ENCODE peak calls at places on chromosomes 12 and 14, in nine cellular contexts. I, H, O, K, G, N, D, J and Y are unnamed samples.

GRCh38 chr12:107478881-107479280 is 206.7 kb upstream of the PWP1 start:
- DNase-seq in I (peak; percentile 63), H (no peak), O (no peak), K (no peak), G (no peak), N (no peak), D (no peak), J (no peak), Y (no peak)

GRCh38 chr12:67928621-67929369 is 60.5 kb upstream of the IFNG-AS1 start:
- DNase-seq in I (no peak), H (no peak), O (no peak), K (no peak), G (peak; percentile 5), N (no peak), D (no peak), J (no peak), Y (peak; percentile 8)

GRCh38 chr14:54489731-54490447 is 1.1 kb upstream of the GMFB start:
- DNase-seq in I (no peak), H (no peak), O (no peak), K (no peak), G (peak; percentile 44), N (no peak), D (no peak), J (no peak), Y (peak; percentile 18)

GRCh38 chr12:120844768-120845449 is 59.2 kb downstream of the SPPL3 start:
- DNase-seq in I (no peak), H (no peak), O (no peak), K (no peak), G (no peak), N (no peak), D (no peak), J (no peak), Y (no peak)

GRCh38 chr14:94689985-94690400 is 77.8 kb downstream of the SERPINA3 start:
- DNase-seq in I (no peak), H (no peak), O (no peak), K (no peak), G (no peak), N (no peak), D (no peak), J (no peak), Y (no peak)

GRCh38 chr12:65656156-65656885 is 168.0 kb upstream of the HMGA2 start:
- DNase-seq in I (no peak), H (no peak), O (no peak), K (no peak), G (no peak), N (no peak), D (no peak), J (no peak), Y (peak; percentile 37)

GRCh38 chr14:70934502-70935134 is 27.4 kb downstream of the PCNX1 start:
- DNase-seq in I (no peak), H (no peak), O (peak; percentile 13), K (no peak), G (no peak), N (no peak), D (peak; percentile 38), J (no peak), Y (peak; percentile 72)

GRCh38 chr14:95460647-95461478 is 55.6 kb downstream of the SYNE3 start:
- DNase-seq in I (no peak), H (peak; percentile 37), O (no peak), K (no peak), G (peak; percentile 45), N (peak; percentile 24), D (peak; percentile 50), J (peak; percentile 86), Y (peak; percentile 94)

GRCh38 chr14:50321009-50321660 is 9.0 kb downstream of the DMAC2L start:
- DNase-seq in I (peak; percentile 72), H (peak; percentile 83), O (peak; percentile 67), K (peak; percentile 80), G (peak; percentile 97), N (peak; percentile 84), D (peak; percentile 91), J (peak; percentile 99), Y (peak; percentile 93)

DNA sequence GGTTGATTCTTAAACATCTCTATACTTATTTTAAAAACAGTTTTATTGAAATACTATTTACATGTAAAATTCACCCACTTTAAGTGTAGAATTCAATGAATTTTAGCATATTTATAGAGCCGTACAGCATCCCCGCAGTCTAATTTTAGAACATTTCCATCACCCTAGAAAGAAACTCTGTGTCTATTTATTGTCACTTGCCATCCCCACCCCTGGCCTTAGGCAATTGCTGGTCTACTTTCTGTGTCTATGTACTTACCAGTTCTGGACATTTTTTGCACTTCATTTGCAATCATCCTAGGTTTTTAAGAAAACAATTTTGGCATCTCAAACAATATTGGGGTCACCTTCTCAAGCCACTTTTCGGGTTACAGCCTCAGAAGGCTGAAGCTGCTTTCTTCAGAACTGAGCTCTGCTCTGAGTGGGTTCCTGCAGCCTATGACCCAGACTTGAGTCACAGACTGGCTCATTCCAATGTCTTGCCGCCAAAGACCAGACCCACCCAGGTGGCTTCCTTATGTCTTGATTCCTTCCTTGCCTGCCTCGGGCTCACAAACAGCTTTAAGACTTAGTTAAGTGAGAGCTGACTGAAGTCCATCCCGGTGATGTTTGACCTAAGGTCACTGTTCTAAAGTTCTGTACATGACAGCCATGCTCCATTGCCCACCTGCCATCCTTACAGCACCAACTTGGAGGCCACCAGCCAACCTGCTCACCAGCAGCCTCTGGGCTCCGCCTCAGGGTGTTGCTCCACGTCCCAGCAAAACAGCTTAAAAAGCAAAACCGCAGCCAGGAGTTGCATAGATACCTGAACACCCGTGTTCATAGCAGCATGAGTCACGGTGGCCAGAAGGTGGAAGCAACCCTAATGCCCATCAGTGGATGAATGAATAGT is 131.5 kb downstream of the CHST11 start:
- DNase-seq in I (no peak), H (peak; percentile 89), O (no peak), K (no peak), G (peak; percentile 98), N (no peak), D (no peak), J (peak; percentile 98), Y (peak; percentile 89)
- H4K20me1 ChIP-seq in I (no peaks in the 10 kb centered on the region), H (no peaks in the 10 kb centered on the region), O (no peaks in the 10 kb centered on the region), K (no peaks in the 10 kb centered on the region), G (no peaks in the 10 kb centered on the region), N (peaks cover 5% of the 10 kb centered on the region), D (no peaks in the 10 kb centered on the region), J (no peaks in the 10 kb centered on the region), Y (no peaks in the 10 kb centered on the region)

GRCh38 chr14:24297190-24297964 is 2.2 kb downstream of the DHRS1 start:
- DNase-seq in I (peak; percentile 43), H (no peak), O (no peak), K (peak; percentile 24), G (peak; percentile 76), N (peak; percentile 84), D (peak; percentile 58), J (no peak), Y (peak; percentile 38)

GRCh38 chr14:24303988-24304387 is 3.8 kb downstream of the CIDEB start:
- DNase-seq in I (no peak), H (no peak), O (no peak), K (no peak), G (no peak), N (no peak), D (no peak), J (no peak), Y (no peak)

GRCh38 chr14:24298892-24299254 is 707 bp downstream of the DHRS1 start:
- DNase-seq in I (no peak), H (peak; percentile 24), O (no peak), K (no peak), G (peak; percentile 87), N (peak; percentile 30), D (peak; percentile 58), J (peak; percentile 73), Y (peak; percentile 94)

GRCh38 chr14:24299255-24300191 is at the start of the genes DHRS1 and NOP9:
- DNase-seq in I (peak; percentile 97), H (peak; percentile 86), O (peak; percentile 73), K (peak; percentile 94), G (peak; percentile 95), N (peak; percentile 96), D (peak; percentile 96), J (peak; percentile 68), Y (peak; percentile 94)

GRCh38 chr14:24300326-24300980 is 803 bp downstream of the NOP9 start:
- DNase-seq in I (no peak), H (no peak), O (no peak), K (no peak), G (no peak), N (no peak), D (no peak), J (no peak), Y (peak; percentile 11)
- H3K9me2 ChIP-seq in I (no peaks in the 10 kb centered on the region), H (no peaks in the 10 kb centered on the region), O (no peaks in the 10 kb centered on the region), K (no peaks in the 10 kb centered on the region), G (no peaks in the 10 kb centered on the region), N (no peaks in the 10 kb centered on the region), D (no peaks in the 10 kb centered on the region), J (no peaks in the 10 kb centered on the region), Y (no peaks in the 10 kb centered on the region)

DNA sequence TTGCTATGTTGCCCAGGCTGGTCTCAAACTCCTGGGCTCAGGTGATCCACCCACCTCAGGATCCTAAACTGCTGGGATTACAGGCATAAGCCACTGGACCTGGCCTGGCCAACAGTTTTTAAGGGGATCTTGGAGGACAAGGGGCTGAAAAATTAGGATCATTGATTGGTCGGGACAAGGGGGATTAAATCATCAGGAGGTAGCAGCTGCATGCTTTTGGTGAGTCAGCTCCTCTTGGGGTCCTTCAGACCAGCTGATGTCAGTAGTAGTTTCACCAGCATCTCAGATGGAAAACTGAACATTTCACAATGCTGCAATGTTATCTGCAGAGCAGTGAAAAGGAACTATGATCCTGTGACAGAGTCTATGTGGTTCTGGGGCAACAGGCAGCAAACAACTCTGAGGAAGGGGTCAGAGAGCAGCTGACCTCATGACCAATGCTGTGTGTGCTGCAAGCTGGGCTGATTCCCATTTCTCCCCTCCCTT is 6.3 kb downstream of the LRRC74A start:
- DNase-seq in I (no peak), H (no peak), O (no peak), K (no peak), G (no peak), N (no peak), D (peak; percentile 41), J (no peak), Y (no peak)
- H4K20me1 ChIP-seq in I (no peaks in the 10 kb centered on the region), H (no peaks in the 10 kb centered on the region), O (no peaks in the 10 kb centered on the region), K (no peaks in the 10 kb centered on the region), G (no peaks in the 10 kb centered on the region), N (no peaks in the 10 kb centered on the region), D (no peaks in the 10 kb centered on the region), J (no peaks in the 10 kb centered on the region), Y (no peaks in the 10 kb centered on the region)

GRCh38 chr14:20415723-20416622 is 2.7 kb upstream of the TEP1 start:
- DNase-seq in I (peak; percentile 50), H (peak; percentile 43), O (peak; percentile 55), K (peak; percentile 84), G (peak; percentile 74), N (peak; percentile 84), D (peak; percentile 58), J (no peak), Y (peak; percentile 72)
- H3K9me2 ChIP-seq in I (no peaks in the 10 kb centered on the region), H (no peaks in the 10 kb centered on the region), O (no peaks in the 10 kb centered on the region), K (no peaks in the 10 kb centered on the region), G (no peaks in the 10 kb centered on the region), N (no peaks in the 10 kb centered on the region), D (no peaks in the 10 kb centered on the region), J (no peaks in the 10 kb centered on the region), Y (no peaks in the 10 kb centered on the region)

GRCh38 chr12:100115291-100115690 is 27.4 kb downstream of the BLTP3B start:
- DNase-seq in I (no peak), H (no peak), O (no peak), K (no peak), G (no peak), N (no peak), D (no peak), J (no peak), Y (no peak)
- H4K20me1 ChIP-seq in I (no peaks in the 10 kb centered on the region), H (no peaks in the 10 kb centered on the region), O (no peaks in the 10 kb centered on the region), K (peaks cover 4% of the 10 kb centered on the region), G (peaks cover under 1% of the 10 kb centered on the region), N (peaks cover 14% of the 10 kb centered on the region), D (peaks cover 8% of the 10 kb centered on the region), J (no peaks in the 10 kb centered on the region), Y (peaks cover 3% of the 10 kb centered on the region)

GRCh38 chr14:91985521-91986255 is 38.2 kb upstream of the FBLN5 start:
- DNase-seq in I (no peak), H (no peak), O (no peak), K (no peak), G (no peak), N (no peak), D (no peak), J (no peak), Y (peak; percentile 47)
- H3K9me2 ChIP-seq in I (no peaks in the 10 kb centered on the region), H (no peaks in the 10 kb centered on the region), O (no peaks in the 10 kb centered on the region), K (no peaks in the 10 kb centered on the region), G (no peaks in the 10 kb centered on the region), N (no peaks in the 10 kb centered on the region), D (no peaks in the 10 kb centered on the region), J (no peaks in the 10 kb centered on the region), Y (no peaks in the 10 kb centered on the region)